ENCODE peak calls at places on chromosomes 11 and 22, in six cellular contexts. Z is NCI-H1105 treated with DMSO at 0.1 percent for 48 hours, E is NCI-H460, A is AG09309, Y is tibial artery, R is H54. D is an unnamed sample.

GRCh38 chr11:6931146-6931713 is 5.0 kb downstream of the ZNF215 start:
- DNase-seq in R (no peak), A (no peak), Y (no peak), E (no peak), Z (no peak), D (no peak)

GRCh38 chr11:2886191-2886894 is 768 bp upstream of the CDKN1C start:
- DNase-seq in A (no peak), E (no peak), Y (no peak), R (no peak), Z (no peak), D (peak)

GRCh38 chr11:109424893-109425292 is 2.9 kb downstream of the C11orf87 start:
- DNase-seq in Y (no peak), E (no peak), R (no peak), A (no peak), Z (no peak), D (peak)

GRCh38 chr11:18313985-18314763 is 7.8 kb downstream of the HPS5 start:
- DNase-seq in E (no peak), R (no peak), A (no peak), Y (no peak), Z (no peak), D (peak)

GRCh38 chr11:13116491-13116890 is 107.4 kb downstream of the RASSF10 start:
- DNase-seq in R (no peak), E (no peak), A (no peak), Z (no peak), Y (no peak), D (no peak)

GRCh38 chr11:27107548-27107947 is 66.9 kb downstream of the BBOX1 start:
- DNase-seq in A (no peak), Y (no peak), E (no peak), R (no peak), Z (no peak), D (no peak)

GRCh38 chr22:22588485-22589164 is 29.6 kb upstream of the PRAME start:
- DNase-seq in A (no peak), Y (no peak), R (no peak), Z (no peak), E (no peak), D (no peak)

GRCh38 chr11:12099132-12099873 is 11.1 kb upstream of the MICAL2 start:
- DNase-seq in A (no peak), E (no peak), R (no peak), Y (no peak), Z (no peak), D (no peak)

GRCh38 chr11:70860855-70861254 is 391.5 kb downstream of the SHANK2 start:
- DNase-seq in Y (no peak), Z (no peak), R (no peak), E (no peak), A (no peak), D (peak)

GRCh38 chr11:109236696-109237095 is 185.3 kb upstream of the C11orf87 start:
- DNase-seq in R (no peak), Y (no peak), Z (no peak), A (no peak), E (no peak), D (no peak)

GRCh38 chr22:25110596-25110845 is 89.1 kb upstream of the CRYBB3 start:
- DNase-seq in Y (no peak), A (no peak), R (no peak), Z (no peak), E (no peak), D (no peak)

GRCh38 chr11:61041755-61042518 is 60.4 kb upstream of the CD5 start:
- DNase-seq in A (no peak), Z (no peak), R (no peak), E (no peak), Y (no peak), D (peak)

GRCh38 chr22:27206747-27207133 is 549.4 kb downstream of the MIAT start:
- DNase-seq in R (no peak), Z (no peak), A (no peak), E (no peak), Y (no peak), D (no peak)

GRCh38 chr11:6737872-6738466 is 33.8 kb downstream of the OR2AG2 start:
- DNase-seq in Z (peak), R (peak), E (peak), Y (peak), A (peak), D (peak)

GRCh38 chr11:7143908-7144307 is 55.1 kb downstream of the RBMXL2 start:
- DNase-seq in E (no peak), A (peak), R (no peak), Y (no peak), Z (peak), D (no peak)